ENCODE peak calls at places on chromosomes 6 and 20, in eight cellular contexts. G, U, X, F, P, V, N and L are unnamed samples.

GRCh38 chr20:25325073-25325472 is 65.6 kb downstream of the ABHD12 start:
- DNase-seq in N (no peak), G (no peak), P (no peak), F (no peak), X (no peak), U (no peak), V (no peak), L (no peak)

GRCh38 chr6:7998103-7998725 is 66.0 kb downstream of the BLOC1S5 start:
- DNase-seq in U (no peak), X (no peak), F (peak), G (peak), V (no peak), P (peak), N (no peak), L (no peak)

GRCh38 chr6:160455484-160456213 is 107.5 kb downstream of the SLC22A3 start:
- DNase-seq in X (peak), V (peak), N (peak), G (peak), P (peak), F (peak), U (peak), L (peak)

GRCh38 chr20:62025832-62026563 is 39.7 kb downstream of the TAF4 start:
- DNase-seq in V (no peak), G (no peak), X (peak), N (no peak), U (peak), F (peak), P (peak), L (no peak)

GRCh38 chr20:23021941-23022340 is 13.2 kb upstream of the SSTR4 start:
- DNase-seq in N (no peak), X (no peak), G (no peak), U (no peak), P (no peak), F (peak), V (no peak), L (no peak)

GRCh38 chr6:15451738-15452137 is 205.9 kb downstream of the JARID2 start:
- DNase-seq in G (no peak), X (no peak), P (no peak), F (no peak), V (no peak), U (no peak), N (no peak), L (no peak)

GRCh38 chr6:108760158-108761050 is 87.8 kb upstream of the ARMC2 start:
- DNase-seq in X (peak), G (no peak), V (no peak), F (peak), P (peak), U (peak), N (no peak), L (no peak)

GRCh38 chr6:17984822-17985660 is 2.4 kb downstream of the KIF13A start:
- DNase-seq in V (no peak), X (no peak), G (no peak), P (no peak), N (no peak), U (no peak), F (peak), L (no peak)

GRCh38 chr6:10403385-10404106 is 11.3 kb downstream of the TFAP2A start:
- DNase-seq in V (no peak), X (peak), G (no peak), F (peak), U (no peak), P (no peak), N (no peak), L (no peak)

GRCh38 chr6:22653980-22654610 is 84.7 kb downstream of the HDGFL1 start:
- DNase-seq in U (no peak), P (no peak), N (no peak), G (no peak), X (no peak), F (no peak), V (no peak), L (no peak)

GRCh38 chr6:47709160-47709559 is 10.8 kb downstream of the ADGRF4 start:
- DNase-seq in V (no peak), X (no peak), P (no peak), N (no peak), G (no peak), F (no peak), U (no peak), L (no peak)

GRCh38 chr6:77910826-77911225 is 258.0 kb downstream of the MEI4 start:
- DNase-seq in X (no peak), U (no peak), F (no peak), N (no peak), G (no peak), P (no peak), V (no peak), L (no peak)

GRCh38 chr6:126529605-126530004 is 189.7 kb downstream of the CENPW start:
- DNase-seq in X (no peak), V (no peak), P (no peak), N (no peak), G (no peak), U (no peak), F (peak), L (no peak)